ENCODE peak calls at places on chromosomes 12 and 14, in seven cellular contexts. One of them, this sample, is unnamed.

GRCh38 chr14:50714452-50715073 is 46.5 kb upstream of the SAV1 start:
- DNase-seq in mesendoderm: peak
- DNase-seq in H9: no peak
- DNase-seq in neuronal stem cell: no peak
- DNase-seq in mesenchymal stem cell: peak
- DNase-seq in IMR-90: peak
- DNase-seq in H1: no peak
- DNase-seq in this sample: peak

GRCh38 chr12:537772-538171 is 78.0 kb downstream of the B4GALNT3 start:
- DNase-seq in IMR-90: no peak
- DNase-seq in neuronal stem cell: no peak
- DNase-seq in mesendoderm: no peak
- DNase-seq in mesenchymal stem cell: no peak
- DNase-seq in H9: no peak
- DNase-seq in H1: no peak
- DNase-seq in this sample: peak

GRCh38 chr12:10065241-10065640 is 33.5 kb downstream of the CLEC1A start:
- DNase-seq in neuronal stem cell: no peak
- DNase-seq in mesendoderm: no peak
- DNase-seq in IMR-90: no peak
- DNase-seq in H9: no peak
- DNase-seq in H1: no peak
- DNase-seq in mesenchymal stem cell: no peak
- DNase-seq in this sample: no peak

GRCh38 chr12:68231229-68231628 is 5.6 kb upstream of the IL26 start:
- DNase-seq in H9: no peak
- DNase-seq in IMR-90: no peak
- DNase-seq in mesenchymal stem cell: no peak
- DNase-seq in mesendoderm: no peak
- DNase-seq in neuronal stem cell: no peak
- DNase-seq in H1: no peak
- DNase-seq in this sample: no peak

GRCh38 chr14:103104654-103105511 is 10.4 kb downstream of the EXOC3L4 start:
- DNase-seq in mesenchymal stem cell: peak
- DNase-seq in neuronal stem cell: no peak
- DNase-seq in H1: no peak
- DNase-seq in H9: peak
- DNase-seq in IMR-90: peak
- DNase-seq in mesendoderm: peak
- DNase-seq in this sample: peak

GRCh38 chr12:110279976-110280783 is 867 bp upstream of the ATP2A2 start:
- DNase-seq in neuronal stem cell: peak
- DNase-seq in mesenchymal stem cell: peak
- DNase-seq in H9: peak
- DNase-seq in IMR-90: peak
- DNase-seq in mesendoderm: peak
- DNase-seq in H1: no peak
- DNase-seq in this sample: peak

GRCh38 chr12:131388164-131388795 is 322.6 kb upstream of the SFSWAP start:
- DNase-seq in neuronal stem cell: no peak
- DNase-seq in H9: no peak
- DNase-seq in mesendoderm: no peak
- DNase-seq in mesenchymal stem cell: no peak
- DNase-seq in IMR-90: no peak
- DNase-seq in H1: no peak
- DNase-seq in this sample: no peak

GRCh38 chr14:93799617-93800016 is 11.3 kb upstream of the PRIMA1 start:
- DNase-seq in H1: no peak
- DNase-seq in mesenchymal stem cell: no peak
- DNase-seq in neuronal stem cell: no peak
- DNase-seq in H9: no peak
- DNase-seq in IMR-90: no peak
- DNase-seq in mesendoderm: no peak
- DNase-seq in this sample: no peak

GRCh38 chr12:110117948-110118685 is 6.0 kb upstream of the IFT81 start:
- DNase-seq in mesendoderm: peak
- DNase-seq in neuronal stem cell: no peak
- DNase-seq in H1: no peak
- DNase-seq in IMR-90: no peak
- DNase-seq in H9: no peak
- DNase-seq in mesenchymal stem cell: no peak
- DNase-seq in this sample: peak

GRCh38 chr14:50947446-50947845 is 3.2 kb upstream of the PYGL start:
- DNase-seq in mesenchymal stem cell: no peak
- DNase-seq in IMR-90: peak
- DNase-seq in mesendoderm: no peak
- DNase-seq in H1: no peak
- DNase-seq in H9: no peak
- DNase-seq in neuronal stem cell: no peak
- DNase-seq in this sample: no peak

GRCh38 chr12:47556631-47557030 is 149.2 kb downstream of the RPAP3 start:
- DNase-seq in IMR-90: no peak
- DNase-seq in neuronal stem cell: no peak
- DNase-seq in H9: no peak
- DNase-seq in mesenchymal stem cell: no peak
- DNase-seq in H1: no peak
- DNase-seq in mesendoderm: no peak
- DNase-seq in this sample: no peak

GRCh38 chr12:81010641-81011040 is 67.2 kb upstream of the ACSS3 start:
- DNase-seq in H9: no peak
- DNase-seq in IMR-90: no peak
- DNase-seq in mesendoderm: no peak
- DNase-seq in neuronal stem cell: no peak
- DNase-seq in H1: no peak
- DNase-seq in mesenchymal stem cell: no peak
- DNase-seq in this sample: no peak

DNA sequence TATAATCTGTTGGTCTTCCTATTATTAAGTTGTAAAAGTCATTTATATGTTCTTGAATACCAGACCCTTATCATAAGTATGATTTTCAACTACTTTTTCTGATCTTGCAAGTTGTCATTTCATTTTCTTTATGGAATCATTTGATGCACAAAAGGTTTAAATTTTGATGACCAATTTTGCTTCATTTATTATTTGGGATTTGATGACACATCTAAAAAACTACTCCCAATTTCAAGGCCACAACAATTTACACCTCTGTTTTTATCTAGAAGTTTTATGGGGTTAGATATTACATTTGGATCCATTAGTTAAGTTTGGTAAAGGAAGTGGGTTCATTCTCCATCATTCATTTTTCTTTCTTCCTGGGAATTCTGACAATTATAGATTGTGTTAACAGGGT is 259.2 kb downstream of the LRFN5 start:
- DNase-seq in H9: no peak
- DNase-seq in IMR-90: no peak
- DNase-seq in mesenchymal stem cell: no peak
- DNase-seq in mesendoderm: no peak
- DNase-seq in H1: no peak
- DNase-seq in neuronal stem cell: no peak
- DNase-seq in this sample: no peak
- H2AK5ac ChIP-seq in H9: no peak
- H2AK5ac ChIP-seq in IMR-90: no peak
- H2AK5ac ChIP-seq in mesenchymal stem cell: no peak
- H2AK5ac ChIP-seq in mesendoderm: no peak
- H2AK5ac ChIP-seq in H1: no peak
- H2AK5ac ChIP-seq in neuronal stem cell: no peak
- H2AK5ac ChIP-seq in this sample: no peak

GRCh38 chr12:112321277-112321676 is 61.0 kb downstream of the HECTD4 start:
- DNase-seq in H9: no peak
- DNase-seq in IMR-90: no peak
- DNase-seq in mesenchymal stem cell: no peak
- DNase-seq in H1: no peak
- DNase-seq in neuronal stem cell: no peak
- DNase-seq in mesendoderm: peak
- DNase-seq in this sample: no peak
- H2AK5ac ChIP-seq in H9: no peak
- H2AK5ac ChIP-seq in IMR-90: no peak
- H2AK5ac ChIP-seq in mesenchymal stem cell: no peak
- H2AK5ac ChIP-seq in H1: no peak
- H2AK5ac ChIP-seq in neuronal stem cell: no peak
- H2AK5ac ChIP-seq in mesendoderm: no peak
- H2AK5ac ChIP-seq in this sample: no peak

DNA sequence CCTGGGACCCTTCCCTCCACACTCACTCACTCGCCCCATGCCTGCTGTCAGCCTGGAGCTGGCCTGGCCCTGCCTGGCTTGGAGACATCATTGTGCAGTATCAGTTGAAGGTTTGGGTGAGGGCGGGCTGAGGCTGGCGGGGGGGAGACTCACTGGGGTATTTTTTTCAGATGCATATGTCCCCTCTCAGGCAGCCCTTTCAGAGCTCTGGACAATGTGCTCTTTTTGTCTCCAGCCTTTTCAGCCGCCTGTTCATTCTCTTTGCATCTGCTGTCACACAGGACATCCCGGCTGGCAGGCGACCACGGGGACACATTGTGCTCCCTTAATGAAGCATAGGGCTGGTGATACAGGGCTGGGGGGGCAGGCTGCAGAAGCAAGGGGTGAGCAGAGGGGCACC is 57.0 kb upstream of the PARP11 start:
- DNase-seq in IMR-90: no peak
- DNase-seq in mesendoderm: no peak
- DNase-seq in neuronal stem cell: peak
- DNase-seq in mesenchymal stem cell: no peak
- DNase-seq in H9: no peak
- DNase-seq in H1: no peak
- DNase-seq in this sample: no peak
- H2AK5ac ChIP-seq in IMR-90: no peak
- H2AK5ac ChIP-seq in mesendoderm: no peak
- H2AK5ac ChIP-seq in neuronal stem cell: peak
- H2AK5ac ChIP-seq in mesenchymal stem cell: no peak
- H2AK5ac ChIP-seq in H9: no peak
- H2AK5ac ChIP-seq in H1: no peak
- H2AK5ac ChIP-seq in this sample: no peak

GRCh38 chr12:85654456-85654840 is 181.8 kb downstream of the RASSF9 start:
- DNase-seq in neuronal stem cell: no peak
- DNase-seq in H1: no peak
- DNase-seq in mesendoderm: no peak
- DNase-seq in H9: no peak
- DNase-seq in mesenchymal stem cell: no peak
- DNase-seq in IMR-90: no peak
- DNase-seq in this sample: no peak

GRCh38 chr12:85657251-85657650 is 179.0 kb downstream of the RASSF9 start:
- DNase-seq in mesenchymal stem cell: no peak
- DNase-seq in H1: no peak
- DNase-seq in mesendoderm: no peak
- DNase-seq in neuronal stem cell: no peak
- DNase-seq in H9: no peak
- DNase-seq in IMR-90: no peak
- DNase-seq in this sample: no peak

GRCh38 chr12:85657836-85658235 is 178.4 kb downstream of the RASSF9 start:
- DNase-seq in H9: no peak
- DNase-seq in IMR-90: no peak
- DNase-seq in H1: no peak
- DNase-seq in mesendoderm: no peak
- DNase-seq in neuronal stem cell: no peak
- DNase-seq in mesenchymal stem cell: no peak
- DNase-seq in this sample: no peak

GRCh38 chr12:85658236-85658635 is 178.0 kb downstream of the RASSF9 start:
- DNase-seq in mesendoderm: no peak
- DNase-seq in H9: no peak
- DNase-seq in H1: no peak
- DNase-seq in IMR-90: no peak
- DNase-seq in neuronal stem cell: no peak
- DNase-seq in mesenchymal stem cell: no peak
- DNase-seq in this sample: no peak

DNA sequence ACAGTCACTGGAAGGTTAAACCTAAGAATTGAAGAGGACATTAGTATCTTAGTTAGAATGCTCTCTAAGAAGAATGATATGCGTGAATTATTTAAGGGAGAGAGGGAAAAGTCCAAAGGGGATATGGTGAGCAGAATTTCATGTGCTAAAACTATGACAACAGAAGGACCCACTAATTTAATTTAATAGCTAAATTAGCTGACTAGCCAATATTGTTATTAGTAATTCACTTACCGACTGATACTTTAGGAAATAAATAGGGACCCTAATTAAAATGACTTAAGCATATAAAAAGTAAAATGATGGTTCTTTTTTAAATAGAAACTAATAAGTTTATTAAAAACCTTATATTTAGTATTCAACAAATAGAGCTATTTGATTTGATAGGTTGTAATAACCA is 179.6 kb downstream of the RASSF9 start:
- DNase-seq in neuronal stem cell: no peak
- DNase-seq in H1: no peak
- DNase-seq in H9: no peak
- DNase-seq in mesendoderm: no peak
- DNase-seq in IMR-90: no peak
- DNase-seq in mesenchymal stem cell: no peak
- DNase-seq in this sample: no peak
- H2AK5ac ChIP-seq in neuronal stem cell: no peak
- H2AK5ac ChIP-seq in H1: no peak
- H2AK5ac ChIP-seq in H9: no peak
- H2AK5ac ChIP-seq in mesendoderm: no peak
- H2AK5ac ChIP-seq in IMR-90: no peak
- H2AK5ac ChIP-seq in mesenchymal stem cell: no peak
- H2AK5ac ChIP-seq in this sample: no peak

GRCh38 chr12:52856787-52857186 is 8.0 kb upstream of the KRT78 start:
- DNase-seq in H1: no peak
- DNase-seq in H9: no peak
- DNase-seq in neuronal stem cell: no peak
- DNase-seq in mesenchymal stem cell: no peak
- DNase-seq in mesendoderm: no peak
- DNase-seq in IMR-90: no peak
- DNase-seq in this sample: no peak
- H2AK5ac ChIP-seq in H1: no peak
- H2AK5ac ChIP-seq in H9: no peak
- H2AK5ac ChIP-seq in neuronal stem cell: no peak
- H2AK5ac ChIP-seq in mesenchymal stem cell: no peak
- H2AK5ac ChIP-seq in mesendoderm: no peak
- H2AK5ac ChIP-seq in IMR-90: no peak
- H2AK5ac ChIP-seq in this sample: no peak

GRCh38 chr12:52149651-52150241 is 42.1 kb downstream of the KRT80 start:
- DNase-seq in mesenchymal stem cell: no peak
- DNase-seq in H1: no peak
- DNase-seq in IMR-90: no peak
- DNase-seq in mesendoderm: peak
- DNase-seq in H9: peak
- DNase-seq in neuronal stem cell: no peak
- DNase-seq in this sample: peak

GRCh38 chr12:52151153-52151858 is 40.5 kb downstream of the KRT80 start:
- DNase-seq in neuronal stem cell: no peak
- DNase-seq in H9: no peak
- DNase-seq in mesenchymal stem cell: no peak
- DNase-seq in IMR-90: no peak
- DNase-seq in H1: no peak
- DNase-seq in mesendoderm: no peak
- DNase-seq in this sample: no peak

GRCh38 chr12:52151859-52152783 is 39.7 kb downstream of the KRT80 start:
- DNase-seq in neuronal stem cell: peak
- DNase-seq in mesendoderm: peak
- DNase-seq in H9: peak
- DNase-seq in IMR-90: peak
- DNase-seq in mesenchymal stem cell: peak
- DNase-seq in H1: no peak
- DNase-seq in this sample: peak

GRCh38 chr12:52155048-52155868 is 36.6 kb downstream of the KRT80 start:
- DNase-seq in neuronal stem cell: no peak
- DNase-seq in IMR-90: no peak
- DNase-seq in mesendoderm: no peak
- DNase-seq in H1: no peak
- DNase-seq in mesenchymal stem cell: peak
- DNase-seq in H9: peak
- DNase-seq in this sample: no peak

GRCh38 chr12:52152905-52153317 is 38.9 kb downstream of the KRT80 start:
- DNase-seq in H9: no peak
- DNase-seq in mesendoderm: no peak
- DNase-seq in H1: no peak
- DNase-seq in mesenchymal stem cell: no peak
- DNase-seq in IMR-90: no peak
- DNase-seq in neuronal stem cell: no peak
- DNase-seq in this sample: no peak
- H2AK5ac ChIP-seq in H9: no peak
- H2AK5ac ChIP-seq in mesendoderm: no peak
- H2AK5ac ChIP-seq in H1: no peak
- H2AK5ac ChIP-seq in mesenchymal stem cell: peak
- H2AK5ac ChIP-seq in IMR-90: peak
- H2AK5ac ChIP-seq in neuronal stem cell: no peak
- H2AK5ac ChIP-seq in this sample: peak